ENCODE peak calls at places on chromosomes 11 and 22, in four cellular contexts. One of them, this sample, is unnamed.

GRCh38 chr11:90774727-90775572 is 552.1 kb upstream of the CHORDC1 start:
- DNase-seq in GM12878: no peak
- DNase-seq in HepG2: no peak
- DNase-seq in K562: no peak
- DNase-seq in this sample: peak

GRCh38 chr11:61037694-61038093 is 64.6 kb upstream of the CD5 start:
- DNase-seq in GM12878: no peak
- DNase-seq in HepG2: no peak
- DNase-seq in K562: no peak
- DNase-seq in this sample: no peak

GRCh38 chr11:7671807-7672206 is 1.5 kb downstream of the CYB5R2 start:
- DNase-seq in GM12878: peak
- DNase-seq in HepG2: no peak
- DNase-seq in K562: no peak
- DNase-seq in this sample: no peak

GRCh38 chr22:29879738-29880137 is 3.2 kb upstream of the MTMR3 start:
- DNase-seq in GM12878: no peak
- DNase-seq in HepG2: no peak
- DNase-seq in K562: no peak
- DNase-seq in this sample: no peak

GRCh38 chr22:47600791-47601400 is 838.4 kb downstream of the TBC1D22A start:
- DNase-seq in GM12878: no peak
- DNase-seq in HepG2: no peak
- DNase-seq in K562: no peak
- DNase-seq in this sample: no peak

GRCh38 chr22:23289130-23289503 is 108.8 kb downstream of the BCR start:
- DNase-seq in GM12878: no peak
- DNase-seq in HepG2: no peak
- DNase-seq in K562: peak
- DNase-seq in this sample: no peak

GRCh38 chr22:49573109-49573765 is 254.4 kb downstream of the BRD1 start:
- DNase-seq in GM12878: no peak
- DNase-seq in HepG2: no peak
- DNase-seq in K562: no peak
- DNase-seq in this sample: no peak

GRCh38 chr22:42116848-42117424 is 13.7 kb downstream of the CYP2D6 start:
- DNase-seq in GM12878: no peak
- DNase-seq in HepG2: no peak
- DNase-seq in K562: no peak
- DNase-seq in this sample: peak

GRCh38 chr11:79174045-79175008 is 266.5 kb downstream of the TENM4 start:
- DNase-seq in GM12878: no peak
- DNase-seq in HepG2: no peak
- DNase-seq in K562: no peak
- DNase-seq in this sample: peak

GRCh38 chr22:31062566-31063230 is 18.4 kb upstream of the SMTN start:
- DNase-seq in GM12878: no peak
- DNase-seq in HepG2: no peak
- DNase-seq in K562: no peak
- DNase-seq in this sample: no peak

GRCh38 chr22:49532831-49533802 is 294.6 kb downstream of the BRD1 start:
- DNase-seq in GM12878: no peak
- DNase-seq in HepG2: no peak
- DNase-seq in K562: no peak
- DNase-seq in this sample: peak

GRCh38 chr11:1854949-1855885 is 2.3 kb downstream of the LSP1 start:
- DNase-seq in GM12878: peak
- DNase-seq in HepG2: no peak
- DNase-seq in K562: no peak
- DNase-seq in this sample: no peak

GRCh38 chr22:26174280-26174679 is 5.0 kb downstream of the SEZ6L start:
- DNase-seq in GM12878: no peak
- DNase-seq in HepG2: peak
- DNase-seq in K562: peak
- DNase-seq in this sample: peak

GRCh38 chr22:48075604-48076400 is 1313.4 kb downstream of the TBC1D22A start:
- DNase-seq in GM12878: no peak
- DNase-seq in HepG2: no peak
- DNase-seq in K562: no peak
- DNase-seq in this sample: no peak

GRCh38 chr11:114296190-114296978 is at the start of gene NNMT:
- DNase-seq in GM12878: no peak
- DNase-seq in HepG2: no peak
- DNase-seq in K562: no peak
- DNase-seq in this sample: no peak

GRCh38 chr11:34381775-34382174 is 24.0 kb upstream of the ABTB2 start:
- DNase-seq in GM12878: no peak
- DNase-seq in HepG2: no peak
- DNase-seq in K562: no peak
- DNase-seq in this sample: no peak

GRCh38 chr11:33168605-33169240 is 7.4 kb upstream of the CSTF3 start:
- DNase-seq in GM12878: no peak
- DNase-seq in HepG2: no peak
- DNase-seq in K562: no peak
- DNase-seq in this sample: no peak

GRCh38 chr11:108147150-108147549 is 25.8 kb downstream of the ACAT1 start:
- DNase-seq in GM12878: no peak
- DNase-seq in HepG2: no peak
- DNase-seq in K562: no peak
- DNase-seq in this sample: no peak

GRCh38 chr11:96257972-96258951 is 84.7 kb downstream of the MAML2 start:
- DNase-seq in GM12878: no peak
- DNase-seq in HepG2: no peak
- DNase-seq in K562: no peak
- DNase-seq in this sample: no peak

GRCh38 chr11:78646564-78647185 is 72.0 kb upstream of the NARS2 start:
- DNase-seq in GM12878: no peak
- DNase-seq in HepG2: peak
- DNase-seq in K562: peak
- DNase-seq in this sample: peak

GRCh38 chr11:123474994-123475393 is 44.9 kb downstream of the GRAMD1B start:
- DNase-seq in GM12878: no peak
- DNase-seq in HepG2: no peak
- DNase-seq in K562: no peak
- DNase-seq in this sample: no peak

GRCh38 chr11:120710354-120711187 is 199.0 kb downstream of the GRIK4 start:
- DNase-seq in GM12878: no peak
- DNase-seq in HepG2: peak
- DNase-seq in K562: no peak
- DNase-seq in this sample: peak

GRCh38 chr11:130913268-130913667 is 3.0 kb downstream of the SNX19 start:
- DNase-seq in GM12878: no peak
- DNase-seq in HepG2: no peak
- DNase-seq in K562: peak
- DNase-seq in this sample: no peak

GRCh38 chr11:65069217-65069616 is 10.9 kb upstream of the NAALADL1 start:
- DNase-seq in GM12878: no peak
- DNase-seq in HepG2: peak
- DNase-seq in K562: no peak
- DNase-seq in this sample: no peak

GRCh38 chr11:10414659-10415058 is 40.4 kb upstream of the AMPD3 start:
- DNase-seq in GM12878: no peak
- DNase-seq in HepG2: no peak
- DNase-seq in K562: peak
- DNase-seq in this sample: no peak

GRCh38 chr11:2564588-2565440 is 120.0 kb downstream of the KCNQ1 start:
- DNase-seq in GM12878: no peak
- DNase-seq in HepG2: no peak
- DNase-seq in K562: no peak
- DNase-seq in this sample: no peak

GRCh38 chr22:49040754-49041467 is 786.8 kb downstream of the BRD1 start:
- DNase-seq in GM12878: no peak
- DNase-seq in HepG2: no peak
- DNase-seq in K562: no peak
- DNase-seq in this sample: peak

GRCh38 chr11:102382384-102382783 is 35.4 kb downstream of the BIRC2 start:
- DNase-seq in GM12878: no peak
- DNase-seq in HepG2: no peak
- DNase-seq in K562: no peak
- DNase-seq in this sample: no peak

GRCh38 chr22:31905356-31905755 is 39.0 kb upstream of the YWHAH start:
- DNase-seq in GM12878: no peak
- DNase-seq in HepG2: no peak
- DNase-seq in K562: no peak
- DNase-seq in this sample: no peak

GRCh38 chr22:30564766-30565118 is 9.7 kb downstream of the GAL3ST1 start:
- DNase-seq in GM12878: no peak
- DNase-seq in HepG2: no peak
- DNase-seq in K562: no peak
- DNase-seq in this sample: peak

GRCh38 chr22:20439928-20440575 is 2.4 kb upstream of the SCARF2 start:
- DNase-seq in GM12878: no peak
- DNase-seq in HepG2: no peak
- DNase-seq in K562: no peak
- DNase-seq in this sample: no peak

GRCh38 chr11:9264381-9265210 is 554 bp downstream of the DENND5A start:
- DNase-seq in GM12878: no peak
- DNase-seq in HepG2: no peak
- DNase-seq in K562: peak
- DNase-seq in this sample: peak

GRCh38 chr11:131910491-131911387 is 540.3 kb downstream of the NTM start:
- DNase-seq in GM12878: no peak
- DNase-seq in HepG2: no peak
- DNase-seq in K562: no peak
- DNase-seq in this sample: peak

GRCh38 chr11:48043998-48044512 is 63.7 kb downstream of the PTPRJ start:
- DNase-seq in GM12878: no peak
- DNase-seq in HepG2: no peak
- DNase-seq in K562: no peak
- DNase-seq in this sample: no peak

GRCh38 chr22:30348837-30349236 is 7.9 kb downstream of the SF3A1 start:
- DNase-seq in GM12878: no peak
- DNase-seq in HepG2: no peak
- DNase-seq in K562: no peak
- DNase-seq in this sample: no peak

GRCh38 chr11:18384157-18384641 is 10.2 kb upstream of the LDHA start:
- DNase-seq in GM12878: peak
- DNase-seq in HepG2: peak
- DNase-seq in K562: peak
- DNase-seq in this sample: no peak

GRCh38 chr11:73416711-73417265 is 40.6 kb downstream of the RELT start:
- DNase-seq in GM12878: no peak
- DNase-seq in HepG2: no peak
- DNase-seq in K562: no peak
- DNase-seq in this sample: no peak
- TF ChIP-seq TCF7 in GM12878: no peak
- TF ChIP-seq TCF7 in HepG2: no peak
- TF ChIP-seq TCF7 in K562: no peak
- TF ChIP-seq TCF7 in this sample: no peak

DNA sequence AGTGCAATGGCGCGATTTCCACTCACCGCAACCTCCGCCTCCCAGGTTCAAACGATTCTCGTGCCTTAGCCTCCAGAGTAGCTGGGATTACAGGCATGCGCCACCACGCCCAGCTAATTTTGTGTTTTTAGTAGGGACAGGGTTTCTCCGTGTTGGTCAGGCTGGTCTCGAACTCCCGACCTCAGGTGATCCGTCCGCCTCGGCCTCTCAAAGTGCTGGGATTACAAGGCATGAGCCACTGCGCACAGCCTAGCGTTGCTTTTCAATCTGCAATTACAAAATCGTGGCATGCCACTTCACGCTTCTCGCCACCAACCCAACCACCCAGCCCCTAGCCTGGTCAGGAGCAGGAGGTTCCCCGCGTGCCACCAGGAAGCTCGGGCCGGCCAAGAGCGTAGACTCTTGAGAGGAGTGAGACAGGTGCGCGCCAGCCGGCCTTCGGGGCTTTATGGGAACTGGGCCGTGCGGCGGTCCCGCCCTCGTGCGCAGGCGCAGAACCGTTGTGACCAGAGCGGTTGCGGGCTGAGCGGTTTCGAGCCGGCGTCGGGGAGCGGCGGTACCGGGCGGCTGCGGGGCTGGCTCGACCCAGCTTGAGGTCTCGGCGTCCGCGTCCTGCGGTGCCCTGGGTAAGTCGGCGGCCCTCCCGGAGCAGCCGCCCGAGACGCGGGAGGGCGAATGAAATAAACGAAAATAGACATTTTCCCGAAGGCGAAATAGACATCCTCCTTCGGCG is at the start of gene ASRGL1:
- DNase-seq in GM12878: peak
- DNase-seq in HepG2: peak
- DNase-seq in K562: peak
- DNase-seq in this sample: peak
- TF ChIP-seq TCF7 in GM12878: no peak
- TF ChIP-seq TCF7 in HepG2: no peak
- TF ChIP-seq TCF7 in K562: no peak
- TF ChIP-seq TCF7 in this sample: no peak

GRCh38 chr11:128901655-128902514 is 10.7 kb downstream of the KCNJ5 start:
- DNase-seq in GM12878: no peak
- DNase-seq in HepG2: no peak
- DNase-seq in K562: no peak
- DNase-seq in this sample: no peak
- TF ChIP-seq TCF7 in GM12878: no peak
- TF ChIP-seq TCF7 in HepG2: no peak
- TF ChIP-seq TCF7 in K562: no peak
- TF ChIP-seq TCF7 in this sample: no peak

GRCh38 chr11:66561178-66561974 is 7.0 kb downstream of the CTSF start:
- DNase-seq in GM12878: no peak
- DNase-seq in HepG2: no peak
- DNase-seq in K562: peak
- DNase-seq in this sample: no peak

GRCh38 chr11:66557733-66558326 is 10.6 kb downstream of the CTSF start:
- DNase-seq in GM12878: no peak
- DNase-seq in HepG2: no peak
- DNase-seq in K562: no peak
- DNase-seq in this sample: no peak

GRCh38 chr11:66559862-66560676 is 8.3 kb downstream of the CTSF start:
- DNase-seq in GM12878: no peak
- DNase-seq in HepG2: no peak
- DNase-seq in K562: no peak
- DNase-seq in this sample: no peak

GRCh38 chr11:66561975-66562248 is 6.5 kb downstream of the CTSF start:
- DNase-seq in GM12878: no peak
- DNase-seq in HepG2: no peak
- DNase-seq in K562: no peak
- DNase-seq in this sample: no peak

DNA sequence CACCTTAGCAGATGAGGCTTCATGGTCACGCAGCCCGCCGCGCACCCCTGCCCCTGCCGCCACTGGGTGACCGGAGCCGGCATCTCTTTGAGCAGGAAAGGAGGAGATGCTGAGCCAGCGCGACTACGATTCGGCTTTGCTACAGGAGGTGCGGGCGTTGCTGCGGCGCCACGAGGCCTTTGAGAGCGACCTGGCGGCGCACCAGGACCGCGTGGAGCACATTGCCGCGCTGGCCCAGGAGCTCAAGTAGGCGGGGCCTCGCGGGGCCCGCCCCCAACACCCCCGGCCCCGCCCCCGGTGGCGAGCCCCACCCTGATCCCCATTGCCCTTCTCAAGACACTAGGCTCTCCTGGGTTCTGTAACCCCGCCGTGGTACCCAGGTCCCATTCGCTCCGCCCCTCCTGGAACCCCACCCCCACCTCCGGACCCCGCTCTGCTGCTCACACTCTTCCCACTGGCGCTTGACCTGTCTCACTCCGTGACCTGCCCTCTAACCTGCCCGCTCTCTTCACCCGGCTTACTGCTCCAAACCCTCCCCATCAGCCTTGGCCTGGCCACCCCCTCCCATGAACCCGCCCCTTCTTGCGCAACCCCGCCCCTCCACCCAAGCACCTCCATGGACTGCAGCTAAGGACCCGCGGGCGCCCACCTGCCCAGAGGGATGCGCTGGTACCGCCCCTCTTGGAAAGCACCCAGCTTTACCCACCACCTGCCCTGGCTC is 9.1 kb downstream of the CTSF start:
- DNase-seq in GM12878: no peak
- DNase-seq in HepG2: no peak
- DNase-seq in K562: peak
- DNase-seq in this sample: peak
- TF ChIP-seq TCF7 in GM12878: no peak
- TF ChIP-seq TCF7 in HepG2: no peak
- TF ChIP-seq TCF7 in K562: no peak
- TF ChIP-seq TCF7 in this sample: no peak

This sample was measured in WTC11.